ENCODE peak calls at places on chromosomes 2 and 18, in six cellular contexts. G, T, J, L, I and N are unnamed samples.

GRCh38 chr2:170840717-170841210 is 24.1 kb downstream of the GAD1 start:
- DNase-seq in T (no peak), I (no peak), G (no peak), L (no peak), J (no peak), N (no peak)

GRCh38 chr2:88307817-88308216 is 137.7 kb downstream of the THNSL2 start:
- DNase-seq in T (no peak), G (peak), I (peak), L (peak), J (peak), N (peak)

GRCh38 chr18:23528580-23529472 is 25.5 kb downstream of the RMC1 start:
- DNase-seq in L (no peak), J (no peak), I (no peak), G (no peak), T (no peak), N (no peak)

GRCh38 chr2:104412384-104412783 is 441.5 kb upstream of the POU3F3 start:
- DNase-seq in J (no peak), G (peak), I (peak), L (no peak), T (no peak), N (peak)

GRCh38 chr2:96977631-96978195 is 8.7 kb downstream of the FAM178B start:
- DNase-seq in T (no peak), L (no peak), G (no peak), J (peak), I (peak), N (no peak)

GRCh38 chr2:27152102-27152795 is 3.4 kb downstream of the TCF23 start:
- DNase-seq in I (no peak), T (no peak), J (no peak), G (no peak), L (no peak), N (no peak)

GRCh38 chr2:133721155-133721554 is 152.9 kb upstream of the NCKAP5 start:
- DNase-seq in G (no peak), T (no peak), L (no peak), J (no peak), I (peak), N (no peak)

GRCh38 chr2:238845583-238846480 is 2.1 kb upstream of the TWIST2 start:
- DNase-seq in L (no peak), T (no peak), I (no peak), J (no peak), G (no peak), N (no peak)

GRCh38 chr18:28313602-28314001 is 136.7 kb upstream of the CDH2 start:
- DNase-seq in J (no peak), L (no peak), G (no peak), I (no peak), T (no peak), N (no peak)

GRCh38 chr2:63590621-63591408 is 2.1 kb downstream of the MDH1 start:
- DNase-seq in I (peak), T (no peak), G (peak), L (no peak), J (no peak), N (peak)

GRCh38 chr2:46351388-46352141 is 54.4 kb downstream of the EPAS1 start:
- DNase-seq in G (no peak), I (no peak), T (no peak), J (no peak), L (no peak), N (no peak)

GRCh38 chr2:88016948-88017779 is 817 bp upstream of the RNU2-63P start:
- DNase-seq in I (peak), L (peak), J (peak), G (peak), T (peak), N (peak)

GRCh38 chr2:106581755-106582430 is 94.7 kb downstream of the CD8B2 start:
- DNase-seq in J (no peak), T (no peak), I (peak), G (peak), L (peak), N (peak)

GRCh38 chr2:117771969-117772630 is 42.4 kb upstream of the DDX18 start:
- DNase-seq in I (peak), L (peak), G (peak), J (no peak), T (peak), N (peak)